ENCODE peak calls at places on chromosome 3, in nine cellular contexts. Y, B, A, P, T, J, K, I and S are unnamed samples.

GRCh38 chr3:138397983-138398382 is 36.4 kb upstream of the ESYT3 start:
- DNase-seq in T (no peak), I (no peak), A (peak), Y (no peak), J (no peak), P (no peak), B (no peak), K (no peak), S (no peak)

GRCh38 chr3:76403556-76403955 is 618.2 kb upstream of the ZNF717 start:
- DNase-seq in I (no peak), J (no peak), B (no peak), T (no peak), K (peak), P (no peak), Y (peak), A (no peak), S (no peak)

GRCh38 chr3:105715372-105715771 is 153.4 kb downstream of the CBLB start:
- DNase-seq in P (no peak), B (peak), I (peak), A (no peak), K (peak), J (no peak), Y (peak), T (no peak), S (peak)

GRCh38 chr3:99248913-99249312 is 347.4 kb upstream of the DCBLD2 start:
- DNase-seq in B (peak), J (no peak), A (no peak), K (no peak), I (no peak), T (no peak), P (no peak), Y (peak), S (no peak)

GRCh38 chr3:137771401-137772230 is 7.5 kb downstream of the SOX14 start:
- DNase-seq in I (no peak), B (no peak), P (no peak), K (no peak), J (no peak), T (no peak), Y (no peak), A (no peak), S (no peak)

GRCh38 chr3:125602752-125603649 is 7.7 kb upstream of the OSBPL11 start:
- DNase-seq in A (peak), I (no peak), P (no peak), K (peak), B (peak), J (no peak), T (no peak), Y (peak), S (peak)

GRCh38 chr3:127044996-127045395 is 62.1 kb downstream of the PLXNA1 start:
- DNase-seq in A (no peak), T (no peak), J (peak), P (no peak), I (no peak), Y (no peak), B (no peak), K (peak), S (no peak)

GRCh38 chr3:50444213-50444612 is 59.2 kb downstream of the CACNA2D2 start:
- DNase-seq in Y (no peak), A (no peak), T (no peak), J (no peak), K (no peak), P (no peak), I (no peak), B (peak), S (no peak)

GRCh38 chr3:8990266-8991215 is 27.3 kb upstream of the RAD18 start:
- DNase-seq in K (peak), I (peak), Y (no peak), B (no peak), T (no peak), J (no peak), P (no peak), A (peak), S (peak)

GRCh38 chr3:32226875-32227500 is 11.5 kb upstream of the CMTM8 start:
- DNase-seq in P (no peak), I (peak), K (peak), J (no peak), B (peak), T (no peak), Y (peak), A (no peak), S (peak)

GRCh38 chr3:157159762-157160651 is at the start of gene CCNL1:
- DNase-seq in B (peak), P (peak), J (peak), T (peak), A (peak), Y (peak), I (peak), K (peak), S (peak)

GRCh38 chr3:16741103-16741758 is 136.0 kb upstream of the DAZL start:
- DNase-seq in I (peak), K (peak), A (no peak), B (peak), P (no peak), T (no peak), J (no peak), Y (peak), S (peak)

GRCh38 chr3:16319307-16319706 is 54.3 kb downstream of the OXNAD1 start:
- DNase-seq in A (no peak), Y (peak), K (no peak), B (no peak), P (peak), T (no peak), I (no peak), J (peak), S (no peak)

GRCh38 chr3:109275702-109276293 is 40.5 kb downstream of the DPPA2 start:
- DNase-seq in T (no peak), B (peak), J (peak), A (no peak), I (peak), K (peak), Y (peak), P (peak), S (peak)

GRCh38 chr3:168540726-168541125 is 445.0 kb upstream of the GOLIM4 start:
- DNase-seq in T (no peak), K (no peak), I (no peak), A (no peak), Y (no peak), B (no peak), P (no peak), J (no peak), S (no peak)

GRCh38 chr3:194960446-194961032 is 274.9 kb downstream of the FAM43A start:
- DNase-seq in T (no peak), P (no peak), A (peak), B (no peak), I (no peak), Y (no peak), K (no peak), J (peak), S (no peak)

GRCh38 chr3:28053759-28054158 is 187.7 kb upstream of the CMC1 start:
- DNase-seq in Y (peak), K (peak), J (no peak), T (no peak), A (no peak), I (peak), B (peak), P (no peak), S (no peak)

GRCh38 chr3:116440196-116440595 is 5.1 kb downstream of the LSAMP start:
- DNase-seq in B (peak), K (peak), J (no peak), T (no peak), A (no peak), Y (peak), I (peak), P (no peak), S (peak)

GRCh38 chr3:147509444-147509843 is 100.3 kb downstream of the ZIC1 start:
- DNase-seq in B (peak), J (no peak), Y (peak), K (no peak), I (no peak), P (no peak), T (no peak), A (no peak), S (no peak)

DNA sequence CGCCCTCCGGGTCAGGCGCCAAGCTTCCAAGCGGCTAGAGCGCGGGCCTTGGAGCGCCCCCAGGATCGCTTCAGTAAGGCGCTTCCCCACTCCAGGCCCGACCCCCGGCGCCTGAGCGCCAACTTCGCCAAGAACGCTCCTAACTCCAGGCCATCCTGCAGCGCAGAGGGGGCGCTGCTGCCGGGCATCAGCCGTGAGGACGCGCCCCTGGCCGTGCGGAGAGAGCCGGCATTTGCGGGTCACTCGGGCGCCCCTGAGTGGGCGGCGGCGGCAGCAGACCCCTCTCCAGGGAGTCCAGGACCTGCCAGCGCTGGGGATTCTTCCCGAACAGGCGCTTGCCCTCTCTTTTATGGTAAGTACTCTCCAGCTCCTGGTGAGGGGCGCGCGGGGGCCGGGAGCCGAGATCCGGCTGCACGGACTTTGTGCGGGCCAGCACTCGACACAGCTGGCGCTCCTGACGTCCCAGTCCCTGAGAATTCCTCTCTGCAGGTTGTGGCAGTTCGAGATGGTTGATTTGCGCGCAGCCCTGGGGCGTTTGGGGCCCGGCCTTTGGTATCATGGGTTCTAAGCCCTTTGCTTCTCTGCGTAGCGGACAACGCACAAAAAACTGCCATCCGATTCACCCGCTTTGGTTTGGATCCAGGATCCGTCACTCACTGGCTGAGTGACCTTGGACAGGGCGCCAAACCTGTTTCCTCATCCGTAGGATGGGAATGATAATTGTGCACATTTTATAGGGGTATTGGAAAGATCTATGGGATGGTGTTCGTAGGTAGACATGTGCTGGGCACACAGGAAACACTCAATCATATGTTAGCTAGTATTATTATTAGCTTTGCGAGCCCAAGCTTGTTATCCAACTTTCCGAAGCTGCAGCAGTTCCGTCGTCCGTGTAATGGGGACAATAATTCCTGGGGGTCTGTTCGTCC is 758 bp downstream of the SPSB4 start:
- DNase-seq in J (no peak), I (peak), B (peak), K (peak), T (no peak), A (no peak), P (no peak), Y (peak), S (no peak)
- TF ChIP-seq CTCF in J (no peak), I (no peak), B (no peak), K (no peak), T (no peak), A (no peak), P (no peak), Y (no peak), S (peak)

DNA sequence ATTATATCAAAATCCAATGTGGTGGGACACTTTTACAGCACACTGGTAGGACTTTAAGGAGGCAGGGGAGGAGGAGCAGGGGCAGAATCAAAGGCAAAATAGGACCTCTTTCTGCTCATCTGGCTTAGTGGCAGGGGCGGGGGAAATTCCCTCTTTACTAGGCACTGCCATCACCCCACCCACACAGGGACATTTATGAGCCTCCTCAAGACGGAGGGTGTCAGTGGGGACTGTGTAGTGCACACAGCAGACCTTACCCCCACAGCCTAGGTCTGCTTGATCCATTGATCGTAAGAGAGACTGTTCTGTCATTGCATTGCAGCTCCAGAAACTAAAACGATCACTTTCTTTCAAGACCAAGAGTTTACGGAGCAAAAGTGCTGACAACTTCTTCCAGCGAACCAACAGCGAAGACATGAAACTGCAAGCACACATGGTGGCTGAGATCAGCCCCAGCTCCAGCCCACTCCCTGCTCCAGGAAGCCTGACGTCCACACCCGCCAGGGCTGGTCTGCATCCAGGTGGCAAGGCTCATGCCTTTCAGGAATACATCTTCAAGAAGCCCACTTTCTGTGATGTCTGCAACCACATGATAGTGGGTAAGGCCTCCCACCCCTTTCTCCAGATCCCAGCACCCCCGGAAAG is 62.9 kb downstream of the STAC start:
- DNase-seq in T (no peak), Y (no peak), P (no peak), J (no peak), A (no peak), K (no peak), I (no peak), B (no peak), S (no peak)
- H3K4me3 ChIP-seq in T (no peak), Y (no peak), P (no peak), J (no peak), A (no peak), K (no peak), I (no peak), B (no peak), S (no peak)

GRCh38 chr3:37741644-37742043 is 120.0 kb upstream of the CTDSPL start:
- DNase-seq in K (no peak), P (peak), I (no peak), B (no peak), A (no peak), Y (peak), T (no peak), J (peak), S (no peak)
- TF ChIP-seq CTCF in K (no peak), P (peak), I (no peak), B (no peak), A (no peak), Y (peak), T (no peak), J (no peak), S (peak)

DNA sequence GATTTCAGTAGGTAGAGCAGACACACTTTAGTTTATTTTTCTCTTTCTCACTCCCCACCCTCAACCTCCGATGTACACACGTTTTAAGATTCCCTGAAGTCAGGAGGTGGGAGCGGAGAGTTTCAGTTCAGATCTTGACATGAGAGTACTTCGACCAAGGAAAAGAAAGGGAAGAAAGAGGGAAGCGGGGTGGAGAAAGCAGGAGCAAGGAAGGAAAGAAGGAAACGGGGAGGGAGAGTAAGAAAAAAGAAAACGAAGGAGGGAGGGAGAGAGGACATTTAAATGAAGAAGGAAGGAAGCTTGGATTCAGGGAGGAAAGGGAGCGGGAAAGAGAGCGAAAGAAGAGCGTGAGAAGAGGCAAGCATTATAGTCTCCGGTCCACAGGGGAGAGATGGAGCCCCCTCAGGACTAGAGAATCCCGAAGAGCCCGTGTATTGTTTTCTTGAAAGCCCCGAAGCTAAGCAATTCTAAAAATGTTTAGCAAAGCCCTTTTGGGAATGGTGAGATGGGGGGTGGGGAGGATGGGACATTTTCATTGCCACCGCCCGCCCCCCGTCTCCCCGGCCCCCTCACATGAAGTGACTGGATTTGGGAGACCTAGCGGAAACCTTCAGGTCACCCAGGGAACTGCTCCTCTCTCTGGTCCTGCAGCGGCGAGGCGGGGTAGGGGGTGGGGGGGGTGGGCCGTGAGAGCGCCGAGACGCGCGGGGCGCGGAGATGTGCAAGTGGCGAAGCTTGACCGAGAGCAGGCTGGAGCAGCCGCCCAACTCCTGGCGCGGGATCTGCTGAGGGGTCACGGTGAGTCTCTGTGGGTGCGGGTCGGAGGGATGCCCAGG is 942 bp upstream of the MME start:
- DNase-seq in Y (peak), T (no peak), I (no peak), J (no peak), B (peak), P (no peak), K (peak), A (no peak), S (no peak)
- H3K4me3 ChIP-seq in Y (peak), T (peak), I (peak), J (peak), B (peak), P (peak), K (peak), A (peak), S (peak)

GRCh38 chr3:149959443-149959842 is 11.3 kb downstream of the PFN2 start:
- DNase-seq in K (peak), T (no peak), A (no peak), Y (no peak), I (no peak), J (no peak), B (no peak), P (no peak), S (no peak)

GRCh38 chr3:149955449-149955848 is 15.2 kb downstream of the PFN2 start:
- DNase-seq in A (no peak), J (no peak), K (no peak), Y (no peak), T (no peak), P (no peak), B (peak), I (no peak), S (no peak)

GRCh38 chr3:149957352-149958140 is 13.1 kb downstream of the PFN2 start:
- DNase-seq in Y (no peak), I (no peak), B (no peak), T (no peak), P (no peak), J (no peak), K (no peak), A (no peak), S (no peak)

GRCh38 chr3:149954812-149955211 is 15.9 kb downstream of the PFN2 start:
- DNase-seq in Y (no peak), A (no peak), K (no peak), I (no peak), P (no peak), J (no peak), T (no peak), B (no peak), S (no peak)

DNA sequence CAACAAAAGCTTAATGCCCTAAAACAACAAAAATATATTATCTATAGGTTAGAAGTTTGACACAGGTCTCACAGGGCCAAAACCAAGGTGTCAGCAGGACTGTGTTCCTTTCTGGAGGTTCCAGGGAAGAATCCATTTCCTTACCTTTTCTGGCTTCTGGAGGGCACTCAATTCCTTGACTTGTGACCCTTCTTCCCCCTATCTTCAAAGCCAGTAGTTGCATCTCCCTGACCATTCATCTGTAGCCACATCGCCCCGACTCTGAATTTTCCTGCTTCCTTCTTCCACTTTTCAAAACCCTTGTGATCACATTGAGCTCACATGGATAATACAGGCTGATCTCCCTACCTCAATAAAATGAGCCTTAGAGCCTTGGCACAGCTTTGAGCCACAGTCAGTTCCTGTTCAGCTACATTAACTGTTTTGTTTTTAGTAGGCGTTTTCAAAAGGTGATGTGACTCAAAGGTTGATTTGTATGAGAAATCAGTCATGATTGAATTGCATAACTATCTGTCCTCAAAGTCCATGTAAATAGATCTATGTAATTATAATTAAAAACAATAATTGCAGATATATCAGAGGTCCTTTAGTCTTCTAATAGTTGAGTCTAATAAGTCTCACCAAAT is 12.4 kb downstream of the PFN2 start:
- DNase-seq in A (no peak), P (no peak), J (no peak), T (no peak), K (no peak), B (no peak), I (no peak), Y (peak), S (no peak)
- TF ChIP-seq CTCF in A (no peak), P (no peak), J (no peak), T (no peak), K (no peak), B (no peak), I (no peak), Y (peak), S (no peak)

DNA sequence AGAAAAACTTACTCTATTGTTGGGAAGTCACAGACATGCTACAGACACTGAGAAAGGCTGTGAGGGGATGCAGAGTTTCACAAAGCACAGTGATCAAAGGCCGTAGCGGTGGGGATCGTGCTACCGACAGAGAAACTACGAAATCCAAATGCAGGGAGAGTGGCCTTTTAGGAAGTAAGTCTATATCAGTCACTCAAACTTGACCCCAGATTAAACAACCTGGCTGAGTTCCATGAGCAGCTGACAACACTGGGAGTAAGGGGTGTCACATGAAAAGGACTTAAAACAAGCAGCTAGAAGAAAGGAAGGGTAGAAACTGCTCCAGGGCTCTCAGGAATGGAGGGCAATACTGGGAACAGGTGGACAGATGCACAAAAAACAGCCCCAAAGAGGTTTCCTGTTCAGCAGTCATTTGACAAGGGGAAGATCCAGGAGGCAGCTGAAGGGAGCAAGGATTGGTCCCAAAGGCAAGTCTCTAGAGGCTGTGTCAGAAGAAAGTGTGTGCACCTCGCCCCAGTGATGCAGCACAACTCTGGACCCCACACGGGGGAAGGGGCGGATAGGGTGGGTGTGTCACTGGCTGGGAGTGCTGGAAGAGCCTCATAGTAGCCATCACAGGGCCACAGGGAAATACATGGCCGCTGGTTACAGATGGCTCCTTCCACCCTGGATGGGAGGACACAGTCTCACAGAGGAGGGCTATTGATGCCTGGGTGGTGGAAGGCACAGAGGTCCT is 20.3 kb upstream of the HDAC11 start:
- DNase-seq in B (no peak), T (no peak), J (no peak), A (no peak), P (no peak), Y (no peak), K (no peak), I (no peak), S (no peak)
- H3K4me3 ChIP-seq in B (no peak), T (no peak), J (no peak), A (no peak), P (peak), Y (no peak), K (no peak), I (no peak), S (no peak)